ENCODE peak calls at places on chromosome 15, in four cellular contexts. V is cardiac fibroblast, U is NCI-H1092 treated with DMSO at 0.1 percent for 48 hours, T is CMK. F is an unnamed sample.

GRCh38 chr15:89860851-89861360 is 32.9 kb downstream of the AP3S2 start:
- DNase-seq in V (no peak), U (no peak), T (no peak), F (no peak)

GRCh38 chr15:76433798-76434400 is 97.3 kb downstream of the ISL2 start:
- DNase-seq in V (peak), U (no peak), T (no peak), F (no peak)

GRCh38 chr15:90624278-90624930 is 92.7 kb upstream of the BLM start:
- DNase-seq in V (no peak), U (no peak), T (no peak), F (no peak)

GRCh38 chr15:37898385-37898784 is 36.1 kb upstream of the TMCO5A start:
- DNase-seq in V (no peak), U (no peak), T (no peak), F (no peak)

GRCh38 chr15:97984157-97984556 is 23.7 kb downstream of the ARRDC4 start:
- DNase-seq in V (no peak), U (no peak), T (no peak), F (no peak)

GRCh38 chr15:33007295-33007855 is 187.1 kb downstream of the FMN1 start:
- DNase-seq in V (peak), U (no peak), T (no peak), F (peak)

GRCh38 chr15:92012368-92012629 is 158.8 kb downstream of the SLCO3A1 start:
- DNase-seq in V (peak), U (no peak), T (no peak), F (no peak)

GRCh38 chr15:89664951-89665350 is 9.7 kb upstream of the KIF7 start:
- DNase-seq in V (peak), U (peak), T (no peak), F (peak)

GRCh38 chr15:78672285-78673003 is 31.4 kb upstream of the CHRNB4 start:
- DNase-seq in V (no peak), U (no peak), T (no peak), F (peak)

GRCh38 chr15:28459279-28459678 is 73.5 kb downstream of the GOLGA8G start:
- DNase-seq in V (no peak), U (no peak), T (no peak), F (no peak)

GRCh38 chr15:63191895-63192603 is 2.6 kb downstream of the RAB8B start:
- DNase-seq in V (no peak), U (no peak), T (no peak), F (no peak)

GRCh38 chr15:85711590-85712192 is 83.0 kb downstream of the KLHL25 start:
- DNase-seq in V (peak), U (no peak), T (no peak), F (no peak)

GRCh38 chr15:46857103-46857502 is 860.2 kb upstream of the SEMA6D start:
- DNase-seq in V (no peak), U (peak), T (no peak), F (peak)

GRCh38 chr15:99051308-99051707 is 43.7 kb upstream of the PGPEP1L start:
- DNase-seq in V (no peak), U (no peak), T (no peak), F (no peak)

GRCh38 chr15:80012060-80012726 is 41.2 kb upstream of the BCL2A1 start:
- DNase-seq in V (no peak), U (no peak), T (no peak), F (no peak)

GRCh38 chr15:71056111-71056510 is 59.2 kb upstream of the THSD4 start:
- DNase-seq in V (no peak), U (no peak), T (no peak), F (no peak)

GRCh38 chr15:60620707-60621106 is 141.8 kb upstream of the ICE2 start:
- DNase-seq in V (no peak), U (no peak), T (no peak), F (no peak)

GRCh38 chr15:38905634-38906033 is 341.0 kb upstream of the RASGRP1 start:
- DNase-seq in V (peak), U (no peak), T (no peak), F (no peak)

GRCh38 chr15:41502787-41503668 is 9.4 kb downstream of the ITPKA start:
- DNase-seq in V (no peak), U (no peak), T (peak), F (no peak)

GRCh38 chr15:39171944-39172368 is 408.9 kb upstream of the THBS1 start:
- DNase-seq in V (peak), U (peak), T (peak), F (peak)

GRCh38 chr15:87575896-87576295 is 680.6 kb downstream of the NTRK3 start:
- DNase-seq in V (no peak), U (no peak), T (no peak), F (no peak)

GRCh38 chr15:65644282-65644681 is 22.5 kb downstream of the SLC24A1 start:
- DNase-seq in V (no peak), U (no peak), T (no peak), F (no peak)